ENCODE peak calls at places on chromosomes 3 and 15, in six cellular contexts. C, J, D, P, I and K are unnamed samples.

GRCh38 chr3:39531681-39532080 is 64.2 kb downstream of the MOBP start:
- DNase-seq in D (no peak), J (no peak), C (no peak), P (no peak), I (no peak), K (no peak)

GRCh38 chr15:41983621-41984571 is 11.5 kb upstream of the EHD4 start:
- DNase-seq in J (no peak), D (no peak), P (no peak), I (no peak), C (no peak), K (no peak)

GRCh38 chr3:148178508-148178907 is 519.2 kb upstream of the AGTR1 start:
- DNase-seq in I (no peak), J (no peak), D (no peak), C (no peak), P (no peak), K (no peak)

GRCh38 chr15:41337631-41338522 is 5.2 kb downstream of the NUSAP1 start:
- DNase-seq in D (no peak), I (no peak), C (no peak), P (no peak), J (peak; percentile 51), K (no peak)

GRCh38 chr3:79572930-79573329 is 194.9 kb downstream of the ROBO1 start:
- DNase-seq in D (no peak), P (no peak), I (no peak), J (no peak), C (no peak), K (no peak)

GRCh38 chr3:196518999-196519737 is 4.0 kb upstream of the SMCO1 start:
- DNase-seq in J (peak; percentile 75), D (peak; percentile 57), I (no peak), P (peak; percentile 24), C (peak; percentile 36), K (peak; percentile 59)

GRCh38 chr15:77830041-77830440 is 197.3 kb upstream of the LINGO1 start:
- DNase-seq in P (no peak), D (no peak), C (no peak), J (peak; percentile 18), I (peak; percentile 34), K (no peak)

GRCh38 chr15:65374831-65375401 is 2.9 kb downstream of the IGDCC3 start:
- DNase-seq in P (no peak), I (no peak), D (no peak), J (no peak), C (no peak), K (no peak)

GRCh38 chr3:157100997-157101396 is 59.0 kb downstream of the CCNL1 start:
- DNase-seq in J (no peak), P (no peak), C (no peak), I (no peak), D (no peak), K (no peak)

GRCh38 chr3:154243353-154243752 is 80.9 kb downstream of the DHX36 start:
- DNase-seq in P (no peak), D (no peak), I (no peak), C (no peak), J (no peak), K (no peak)